ENCODE peak calls at places on chromosomes 5 and 9, in nine cellular contexts. G is left colon; F is renal cortical epithelial cell; E is neural progenitor cell; Q is suprapubic skin; O is effector memory CD4-positive, alpha-beta T cell; T is epithelial cell of esophagus; P is neuronal stem cell; U is AML-193. X is an unnamed sample.

GRCh38 chr9:111621895-111622480 is 9.1 kb upstream of the DNAJC25 start:
- DNase-seq in Q (no peak), O (no peak), U (peak; percentile 22), T (peak; percentile 66), P (no peak), G (peak; percentile 24), E (peak; percentile 19), F (peak; percentile 43), X (no peak)

GRCh38 chr5:58502032-58502431 is 10.8 kb downstream of the GAPT start:
- DNase-seq in Q (no peak), E (peak; percentile 31), F (no peak), G (no peak), U (no peak), O (no peak), P (peak; percentile 12), T (no peak), X (no peak)

GRCh38 chr5:67287795-67288194 is 91.2 kb upstream of the CD180 start:
- DNase-seq in Q (no peak), G (no peak), F (peak; percentile 69), P (no peak), E (no peak), O (no peak), T (peak; percentile 31), U (no peak), X (no peak)

GRCh38 chr5:27821681-27822080 is 783.3 kb upstream of the CDH9 start:
- DNase-seq in F (peak; percentile 28), T (no peak), G (no peak), P (no peak), O (no peak), U (no peak), Q (no peak), E (no peak), X (no peak)

GRCh38 chr9:98374385-98375051 is 119.1 kb upstream of the TBC1D2 start:
- DNase-seq in E (no peak), G (peak; percentile 40), Q (no peak), U (no peak), P (no peak), T (peak; percentile 86), O (no peak), F (peak; percentile 95), X (no peak)

GRCh38 chr5:173770637-173771036 is 117.5 kb upstream of the CPEB4 start:
- DNase-seq in O (no peak), Q (no peak), G (no peak), T (no peak), U (no peak), E (no peak), P (no peak), F (no peak), X (no peak)

GRCh38 chr9:127452481-127453092 is 1.3 kb downstream of the LRSAM1 start:
- DNase-seq in Q (no peak), F (peak; percentile 38), O (no peak), G (peak; percentile 79), T (no peak), U (no peak), E (no peak), P (no peak), X (no peak)

GRCh38 chr5:177554474-177555111 is at the start of gene FAM193B:
- DNase-seq in G (peak; percentile 97), U (peak; percentile 78), Q (peak; percentile 99), E (peak; percentile 97), O (peak; percentile 91), T (peak; percentile 92), F (peak; percentile 61), P (peak; percentile 88), X (peak; percentile 64)

GRCh38 chr5:35183243-35183955 is 46.9 kb downstream of the PRLR start:
- DNase-seq in O (no peak), T (peak; percentile 3), G (peak; percentile 59), U (peak; percentile 14), F (peak; percentile 73), P (peak; percentile 14), E (peak; percentile 64), Q (no peak), X (no peak)

GRCh38 chr5:98468188-98468869 is 305.1 kb upstream of the RGMB start:
- DNase-seq in U (no peak), Q (no peak), F (peak; percentile 77), E (no peak), O (no peak), T (peak; percentile 87), G (no peak), P (no peak), X (no peak)

GRCh38 chr5:113502073-113502472 is 11.4 kb upstream of the YTHDC2 start:
- DNase-seq in F (no peak), P (no peak), G (no peak), T (no peak), O (no peak), U (no peak), E (no peak), Q (no peak), X (no peak)

GRCh38 chr5:111584651-111585050 is 72.3 kb upstream of the STARD4 start:
- DNase-seq in O (no peak), E (no peak), Q (no peak), P (no peak), G (no peak), F (peak; percentile 87), T (peak; percentile 91), U (peak; percentile 69), X (no peak)

GRCh38 chr9:117485176-117485575 is 70.3 kb upstream of the ASTN2 start:
- DNase-seq in Q (no peak), F (peak; percentile 30), G (no peak), E (no peak), P (no peak), O (no peak), U (no peak), T (peak; percentile 14), X (no peak)

GRCh38 chr9:92208693-92209524 is 84.6 kb downstream of the IARS1 start:
- DNase-seq in F (no peak), U (no peak), O (no peak), G (no peak), Q (no peak), P (no peak), E (no peak), T (no peak), X (no peak)

GRCh38 chr5:125129151-125129806 is 382.8 kb upstream of the ZNF608 start:
- DNase-seq in G (no peak), T (peak; percentile 24), F (peak; percentile 54), U (no peak), O (no peak), Q (no peak), E (no peak), P (no peak), X (no peak)